ENCODE peak calls at places on chromosomes 1 and 21, in ten cellular contexts. M is sigmoid colon, K is endodermal cell, A is tibial artery, H is fibroblast of the aortic adventitia, I is fibroblast of pulmonary artery, L is HFF-Myc, U is brain microvascular endothelial cell, X is spleen, G is BJ. Q is an unnamed sample.

GRCh38 chr21:31557956-31558838 is 101.3 kb upstream of the SOD1 start:
- DNase-seq in M (no peak), K (peak), A (no peak), H (no peak), I (peak), L (no peak), U (peak), X (peak), G (no peak), Q (no peak)

GRCh38 chr1:246492611-246493245 is 14.4 kb downstream of the SMYD3 start:
- DNase-seq in M (no peak), K (peak), A (peak), H (peak), I (peak), L (peak), U (peak), X (no peak), G (no peak), Q (peak)

GRCh38 chr21:20254964-20255363 is 743.2 kb upstream of the NCAM2 start:
- DNase-seq in M (no peak), K (no peak), A (no peak), H (no peak), I (no peak), L (no peak), U (no peak), X (no peak), G (no peak), Q (no peak)

GRCh38 chr1:215523906-215524305 is 43.2 kb upstream of the KCTD3 start:
- DNase-seq in M (no peak), K (no peak), A (no peak), H (peak), I (peak), L (no peak), U (no peak), X (no peak), G (no peak), Q (no peak)

GRCh38 chr1:101264699-101265098 is 27.9 kb downstream of the S1PR1 start:
- DNase-seq in M (no peak), K (no peak), A (peak), H (peak), I (peak), L (peak), U (no peak), X (no peak), G (no peak), Q (no peak)

GRCh38 chr1:243942196-243943150 is 92.4 kb upstream of the AKT3 start:
- DNase-seq in M (no peak), K (no peak), A (no peak), H (no peak), I (no peak), L (no peak), U (no peak), X (no peak), G (no peak), Q (no peak)

GRCh38 chr1:10860682-10861081 is 64.2 kb upstream of the CASZ1 start:
- DNase-seq in M (no peak), K (no peak), A (no peak), H (no peak), I (no peak), L (no peak), U (no peak), X (no peak), G (no peak), Q (no peak)

GRCh38 chr1:64948905-64949833 is 17.2 kb downstream of the JAK1 start:
- DNase-seq in M (no peak), K (no peak), A (no peak), H (peak), I (no peak), L (no peak), U (no peak), X (no peak), G (no peak), Q (no peak)

GRCh38 chr1:243924188-243924587 is 74.1 kb upstream of the AKT3 start:
- DNase-seq in M (no peak), K (no peak), A (no peak), H (peak), I (peak), L (no peak), U (peak), X (no peak), G (peak), Q (peak)

GRCh38 chr1:113223546-113223945 is 150.5 kb downstream of the LRIG2 start:
- DNase-seq in M (peak), K (peak), A (peak), H (peak), I (peak), L (no peak), U (no peak), X (no peak), G (no peak), Q (no peak)

GRCh38 chr1:42971848-42972291 is 13.2 kb upstream of the SLC2A1 start:
- DNase-seq in M (no peak), K (no peak), A (no peak), H (peak), I (peak), L (peak), U (peak), X (peak), G (peak), Q (peak)

GRCh38 chr21:31351438-31351837 is 7.4 kb upstream of the TIAM1 start:
- DNase-seq in M (no peak), K (no peak), A (no peak), H (peak), I (peak), L (no peak), U (peak), X (no peak), G (no peak), Q (no peak)

GRCh38 chr21:34947122-34947534 is 102.0 kb downstream of the RUNX1 start:
- DNase-seq in M (no peak), K (no peak), A (no peak), H (no peak), I (no peak), L (no peak), U (no peak), X (no peak), G (no peak), Q (no peak)

GRCh38 chr1:63148825-63149645 is 173.3 kb upstream of the FOXD3 start:
- DNase-seq in M (no peak), K (peak), A (no peak), H (peak), I (peak), L (peak), U (peak), X (no peak), G (no peak), Q (no peak)

GRCh38 chr1:32142446-32143301 is 34.8 kb downstream of the KPNA6 start:
- DNase-seq in M (peak), K (no peak), A (peak), H (peak), I (peak), L (peak), U (peak), X (no peak), G (peak), Q (no peak)

GRCh38 chr1:243268751-243269460 is 13.1 kb downstream of the SDCCAG8 start:
- DNase-seq in M (no peak), K (peak), A (no peak), H (peak), I (peak), L (no peak), U (peak), X (no peak), G (no peak), Q (no peak)

GRCh38 chr21:26597981-26598380 is 24.9 kb upstream of the CYYR1 start:
- DNase-seq in M (no peak), K (no peak), A (no peak), H (no peak), I (no peak), L (no peak), U (no peak), X (no peak), G (no peak), Q (no peak)

GRCh38 chr1:27519341-27520258 is 29.6 kb upstream of the WASF2 start:
- DNase-seq in M (no peak), K (peak), A (no peak), H (no peak), I (no peak), L (no peak), U (no peak), X (peak), G (no peak), Q (no peak)

GRCh38 chr1:32775640-32776337 is 41.4 kb downstream of the YARS1 start:
- DNase-seq in M (no peak), K (no peak), A (no peak), H (peak), I (no peak), L (no peak), U (no peak), X (no peak), G (no peak), Q (no peak)

GRCh38 chr21:45282283-45283018 is 5.2 kb downstream of the POFUT2 start:
- DNase-seq in M (no peak), K (no peak), A (peak), H (no peak), I (no peak), L (no peak), U (no peak), X (peak), G (no peak), Q (no peak)

GRCh38 chr1:209889077-209889418 is 49.0 kb upstream of the SYT14 start:
- DNase-seq in M (no peak), K (no peak), A (no peak), H (no peak), I (no peak), L (no peak), U (no peak), X (no peak), G (no peak), Q (no peak)

GRCh38 chr1:232538224-232538942 is 91.5 kb downstream of the SIPA1L2 start:
- DNase-seq in M (no peak), K (peak), A (no peak), H (no peak), I (peak), L (no peak), U (peak), X (no peak), G (no peak), Q (no peak)

GRCh38 chr1:246607466-246607865 is 41.2 kb downstream of the CNST start:
- DNase-seq in M (no peak), K (no peak), A (no peak), H (no peak), I (no peak), L (no peak), U (no peak), X (no peak), G (no peak), Q (no peak)

GRCh38 chr1:19113362-19114092 is 96.5 kb downstream of the UBR4 start:
- DNase-seq in M (no peak), K (peak), A (no peak), H (peak), I (peak), L (peak), U (peak), X (no peak), G (no peak), Q (no peak)

GRCh38 chr1:174352883-174353608 is 94.7 kb upstream of the GPR52 start:
- DNase-seq in M (no peak), K (no peak), A (no peak), H (no peak), I (no peak), L (no peak), U (no peak), X (no peak), G (no peak), Q (no peak)

GRCh38 chr1:15526490-15527339 is at the start of gene DNAJC16:
- DNase-seq in M (peak), K (peak), A (peak), H (peak), I (peak), L (peak), U (peak), X (peak), G (peak), Q (peak)

GRCh38 chr1:185440877-185441276 is 123.8 kb upstream of the IVNS1ABP start:
- DNase-seq in M (no peak), K (no peak), A (no peak), H (peak), I (peak), L (no peak), U (no peak), X (no peak), G (peak), Q (no peak)

GRCh38 chr21:44051462-44051941 is 39.4 kb downstream of the TRAPPC10 start:
- DNase-seq in M (peak), K (no peak), A (no peak), H (peak), I (peak), L (no peak), U (peak), X (peak), G (no peak), Q (no peak)

GRCh38 chr1:226799634-226800281 is 60.7 kb upstream of the ITPKB start:
- DNase-seq in M (peak), K (no peak), A (no peak), H (no peak), I (peak), L (no peak), U (no peak), X (no peak), G (no peak), Q (no peak)

GRCh38 chr1:28640766-28641165 is 2.1 kb downstream of the TAF12 start:
- DNase-seq in M (no peak), K (peak), A (no peak), H (peak), I (peak), L (no peak), U (peak), X (peak), G (no peak), Q (no peak)

GRCh38 chr1:203049576-203050180 is 23.4 kb downstream of the PPFIA4 start:
- DNase-seq in M (no peak), K (no peak), A (no peak), H (no peak), I (no peak), L (no peak), U (no peak), X (no peak), G (no peak), Q (no peak)

GRCh38 chr1:160129558-160129957 is 14.0 kb downstream of the ATP1A2 start:
- DNase-seq in M (peak), K (no peak), A (no peak), H (no peak), I (no peak), L (no peak), U (no peak), X (peak), G (no peak), Q (no peak)

DNA sequence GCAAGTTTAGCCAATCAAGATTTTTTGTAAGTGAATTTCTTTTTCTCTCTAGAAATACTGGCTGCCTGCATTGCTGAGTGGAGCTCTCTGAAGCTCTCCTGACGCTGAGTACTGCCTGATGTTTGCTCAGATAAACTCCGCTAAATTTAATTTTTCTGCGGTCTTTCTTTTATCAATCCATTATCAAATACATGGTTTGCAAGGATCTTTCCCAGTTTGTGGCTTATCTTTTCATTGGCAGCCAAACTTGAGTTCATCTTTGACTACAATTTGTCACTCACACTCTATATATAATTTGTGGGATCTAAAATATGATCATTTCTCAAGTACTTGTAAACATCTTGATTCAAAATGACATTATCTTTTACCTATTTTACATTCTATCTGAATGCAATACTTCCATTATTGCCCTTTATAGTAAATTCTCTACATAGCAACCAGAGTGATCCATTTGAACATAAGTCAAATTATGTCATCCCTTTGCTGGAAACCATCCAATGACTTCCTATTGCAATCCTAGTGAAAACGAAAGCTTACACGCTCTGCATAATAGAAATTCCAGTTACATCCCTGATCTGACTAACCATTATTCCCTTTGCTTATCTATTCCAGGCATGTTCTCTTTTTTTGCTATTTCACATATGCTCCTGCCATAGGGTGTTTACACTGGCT is 2131.6 kb downstream of the MRPL39 start:
- DNase-seq in M (no peak), K (no peak), A (no peak), H (no peak), I (peak), L (no peak), U (no peak), X (no peak), G (no peak), Q (no peak)
- TF ChIP-seq CTCF in M (no peak), K (no peak), A (no peak), H (no peak), I (no peak), L (no peak), U (no peak), X (no peak), G (no peak), Q (no peak)

DNA sequence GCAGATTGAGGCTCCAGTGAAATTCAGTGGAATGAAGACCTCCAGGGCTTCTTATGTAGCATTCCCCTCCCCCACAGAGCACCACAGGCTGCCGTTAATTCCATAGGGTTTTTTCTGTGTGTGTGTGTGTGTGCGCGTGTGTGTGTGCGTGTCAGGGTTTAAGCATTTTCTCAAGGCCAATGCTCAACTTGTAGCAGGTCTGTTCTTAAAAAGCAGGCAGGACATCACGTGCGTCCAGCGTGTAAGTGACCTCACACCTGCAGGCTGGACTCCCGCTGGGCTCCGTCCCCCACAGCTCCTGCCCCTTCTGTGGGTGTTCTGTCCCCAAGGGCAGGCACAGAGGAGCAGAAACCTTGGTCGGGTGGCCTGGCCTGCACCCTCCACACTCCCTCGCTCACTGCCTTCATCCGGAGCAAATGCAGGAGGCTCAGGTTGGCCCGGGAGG is 5.3 kb downstream of the PRDM16 start:
- DNase-seq in M (no peak), K (no peak), A (peak), H (no peak), I (no peak), L (no peak), U (no peak), X (no peak), G (no peak), Q (no peak)
- H3K4me3 ChIP-seq in M (no peak), K (peak), A (peak), H (no peak), I (no peak), L (no peak), U (no peak), X (no peak), G (no peak), Q (no peak)

DNA sequence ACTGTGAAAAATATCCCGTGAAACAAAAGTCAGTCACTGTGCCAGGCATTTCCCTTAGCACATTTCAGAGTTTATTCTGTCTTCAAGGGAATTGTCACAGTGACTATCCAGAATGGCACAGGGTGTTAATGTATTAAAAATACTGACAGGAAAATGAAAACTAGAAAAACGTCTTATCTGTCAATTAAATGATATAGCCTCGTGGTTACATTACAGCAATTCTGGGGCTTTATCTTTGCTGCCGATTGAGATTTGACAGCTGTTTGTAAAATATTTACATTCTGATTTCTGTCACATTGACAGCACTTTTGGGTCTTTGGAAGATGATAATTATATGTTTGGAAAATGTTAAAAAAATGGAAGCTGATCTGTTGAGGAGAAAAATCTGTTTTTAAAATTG is 250.0 kb downstream of the CHRM3 start:
- DNase-seq in M (no peak), K (no peak), A (no peak), H (no peak), I (no peak), L (no peak), U (no peak), X (no peak), G (no peak), Q (no peak)
- TF ChIP-seq CTCF in M (no peak), K (no peak), A (no peak), H (no peak), I (no peak), L (no peak), U (no peak), X (no peak), G (no peak), Q (no peak)

GRCh38 chr1:204356997-204357396 is 2.7 kb downstream of the PLEKHA6 start:
- DNase-seq in M (no peak), K (no peak), A (no peak), H (no peak), I (no peak), L (no peak), U (no peak), X (no peak), G (no peak), Q (no peak)
- H3K4me3 ChIP-seq in M (no peak), K (no peak), A (no peak), H (no peak), I (no peak), L (no peak), U (no peak), X (no peak), G (no peak), Q (no peak)

DNA sequence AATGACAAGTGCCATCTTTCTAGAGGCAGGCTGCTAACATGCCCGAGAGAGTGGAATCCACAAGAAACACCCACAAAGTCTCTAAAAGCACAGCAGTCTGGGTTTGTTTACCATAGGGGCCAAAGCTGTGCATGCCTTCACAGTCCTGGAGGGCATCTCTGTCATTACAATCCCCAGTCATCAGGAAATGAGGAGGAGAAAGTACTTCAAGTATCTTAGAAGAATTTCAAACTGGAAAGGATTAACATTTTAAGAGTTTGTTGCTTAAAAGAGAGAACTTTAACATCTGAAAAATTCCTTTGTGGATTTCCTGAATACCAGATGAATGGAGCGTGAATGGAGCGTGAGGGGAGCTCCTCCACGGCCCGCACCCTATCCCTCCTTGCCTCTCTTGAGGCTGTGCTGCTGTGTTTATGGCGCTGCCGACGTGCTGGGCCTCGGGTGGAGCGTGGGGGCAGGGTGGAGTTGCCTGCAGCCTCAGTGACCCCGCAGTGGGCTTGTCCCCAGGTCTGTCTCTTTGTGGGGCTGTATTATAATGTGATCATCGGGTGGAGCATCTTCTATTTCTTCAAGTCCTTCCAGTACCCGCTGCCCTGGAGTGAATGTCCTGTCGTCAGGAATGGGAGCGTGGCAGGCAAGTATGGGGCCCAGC is 23.3 kb downstream of the SLC6A17 start:
- DNase-seq in M (no peak), K (no peak), A (no peak), H (no peak), I (no peak), L (no peak), U (no peak), X (no peak), G (peak), Q (peak)
- TF ChIP-seq CTCF in M (no peak), K (peak), A (no peak), H (no peak), I (no peak), L (no peak), U (no peak), X (no peak), G (peak), Q (no peak)

GRCh38 chr1:36239941-36240637 is 15.8 kb downstream of the THRAP3 start:
- DNase-seq in M (no peak), K (no peak), A (no peak), H (peak), I (peak), L (no peak), U (no peak), X (no peak), G (no peak), Q (no peak)
- H3K4me3 ChIP-seq in M (no peak), K (peak), A (no peak), H (no peak), I (no peak), L (no peak), U (no peak), X (no peak), G (no peak), Q (no peak)

GRCh38 chr1:234608026-234608719 is 1.8 kb downstream of the IRF2BP2 start:
- DNase-seq in M (peak), K (peak), A (peak), H (peak), I (peak), L (peak), U (peak), X (peak), G (peak), Q (no peak)
- TF ChIP-seq CTCF in M (no peak), K (peak), A (peak), H (no peak), I (no peak), L (no peak), U (no peak), X (no peak), G (no peak), Q (no peak)